ENCODE peak calls at places on chromosomes 5 and 9, in four cellular contexts. M, D, H and S are unnamed samples.
A peak's percentile ranks its signal among the peaks of the same experiment; 100 is the strongest.

GRCh38 chr5:17089001-17089400 is 128.4 kb upstream of the BASP1 start:
- DNase-seq in M (no peak), D (no peak), H (no peak), S (no peak)

GRCh38 chr9:75185585-75186170 is 97.4 kb downstream of the OSTF1 start:
- DNase-seq in M (peak; percentile 41), D (no peak), H (no peak), S (peak; percentile 18)

GRCh38 chr9:98222885-98223640 is 30.6 kb upstream of the CORO2A start:
- DNase-seq in M (peak; percentile 32), D (peak; percentile 99), H (no peak), S (no peak)

GRCh38 chr5:151002250-151002649 is 18.1 kb upstream of the GPX3 start:
- DNase-seq in M (peak; percentile 55), D (peak; percentile 41), H (no peak), S (peak; percentile 46)

GRCh38 chr5:156934450-156935211 is 28.4 kb downstream of the TIMD4 start:
- DNase-seq in M (no peak), D (no peak), H (no peak), S (peak; percentile 1)

GRCh38 chr9:72384710-72385475 is 19.9 kb upstream of the ZFAND5 start:
- DNase-seq in M (no peak), D (peak; percentile 37), H (no peak), S (no peak)

GRCh38 chr5:38692346-38692745 is 135.9 kb upstream of the LIFR start:
- DNase-seq in M (no peak), D (no peak), H (no peak), S (no peak)

GRCh38 chr9:90538566-90538965 is 104.1 kb downstream of the DIRAS2 start:
- DNase-seq in M (no peak), D (no peak), H (no peak), S (no peak)

GRCh38 chr9:121827251-121827967 is 176.0 kb downstream of the DAB2IP start:
- DNase-seq in M (no peak), D (no peak), H (no peak), S (no peak)

GRCh38 chr9:111178361-111179043 is 140.2 kb upstream of the LPAR1 start:
- DNase-seq in M (peak; percentile 19), D (peak; percentile 95), H (no peak), S (no peak)

GRCh38 chr9:27408523-27408922 is 111.6 kb upstream of the EQTN start:
- DNase-seq in M (no peak), D (no peak), H (no peak), S (no peak)

GRCh38 chr5:101942321-101942882 is 353.7 kb downstream of the SLCO4C1 start:
- DNase-seq in M (peak; percentile 16), D (no peak), H (no peak), S (peak; percentile 1)

GRCh38 chr9:684950-685340 is 156.6 kb upstream of the DMRT1 start:
- DNase-seq in M (peak; percentile 89), D (peak; percentile 88), H (no peak), S (no peak)
- TF ChIP-seq FOS in M (peak; percentile 74), D (peak; percentile 48), H (no peak), S (no peak)

GRCh38 chr9:127558581-127559246 is 53.4 kb upstream of the STXBP1 start:
- DNase-seq in M (no peak), D (no peak), H (no peak), S (no peak)

GRCh38 chr9:127559247-127559680 is 52.8 kb upstream of the STXBP1 start:
- DNase-seq in M (no peak), D (no peak), H (no peak), S (no peak)

GRCh38 chr9:127556871-127557270 is 55.2 kb upstream of the STXBP1 start:
- DNase-seq in M (no peak), D (no peak), H (no peak), S (no peak)

GRCh38 chr9:127557466-127557869 is 54.6 kb upstream of the STXBP1 start:
- DNase-seq in M (no peak), D (no peak), H (no peak), S (no peak)

GRCh38 chr9:127557998-127558546 is 54.0 kb upstream of the STXBP1 start:
- DNase-seq in M (no peak), D (no peak), H (no peak), S (no peak)
- H3K4me1 ChIP-seq in M (peaks cover 76% of the 10 kb centered on the region), D (peaks cover 75% of the 10 kb centered on the region), H (no peaks in the 10 kb centered on the region), S (peaks cover 54% of the 10 kb centered on the region)

DNA sequence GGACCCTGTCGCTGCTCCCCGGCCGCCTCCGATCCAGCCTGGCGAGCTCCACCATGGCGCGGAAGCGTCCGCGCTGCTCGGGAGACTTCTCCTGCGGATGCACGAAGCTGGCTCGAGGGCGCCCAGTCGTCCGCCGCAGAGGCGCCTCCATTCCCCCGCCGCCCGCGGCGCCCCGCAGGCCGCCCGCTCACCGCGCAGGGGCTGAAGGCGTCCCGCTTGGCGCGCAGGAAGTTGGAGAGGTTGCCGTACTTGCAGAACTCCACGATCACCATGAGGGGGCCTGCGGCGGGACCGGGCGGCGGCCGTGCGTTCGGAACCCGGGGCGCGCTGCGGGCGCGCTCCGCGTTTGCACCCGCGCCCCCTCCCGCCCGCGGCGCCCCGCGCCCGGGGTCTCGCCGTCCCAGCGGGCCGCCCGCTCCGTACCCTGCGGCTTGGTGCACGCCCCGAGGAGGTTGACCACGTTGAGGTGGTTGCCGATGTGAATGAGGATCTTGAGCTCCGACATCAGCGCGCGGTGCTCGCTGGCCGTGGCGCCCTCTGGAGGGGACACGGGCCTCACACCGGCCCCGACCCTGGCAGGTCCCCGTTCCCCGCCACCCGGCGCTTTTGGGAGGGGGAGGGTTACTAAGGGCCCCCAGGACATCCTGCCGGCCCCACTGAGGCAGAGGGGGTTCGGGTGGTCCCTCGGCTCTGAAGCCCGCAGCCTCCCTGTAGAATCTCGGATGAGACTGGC is 27.7 kb upstream of the SCGB3A1 start:
- DNase-seq in M (no peak), D (peak; percentile 47), H (no peak), S (no peak)
- TF ChIP-seq FOS in M (no peak), D (no peak), H (no peak), S (no peak)

GRCh38 chr5:32193591-32193990 is 19.5 kb upstream of the GOLPH3 start:
- DNase-seq in M (peak; percentile 98), D (peak; percentile 77), H (no peak), S (no peak)
- H3K4me1 ChIP-seq in M (peaks cover 8% of the 10 kb centered on the region), D (peaks cover 3% of the 10 kb centered on the region), H (peaks cover 3% of the 10 kb centered on the region), S (peaks cover 8% of the 10 kb centered on the region)

GRCh38 chr5:170421822-170422221 is 32.7 kb upstream of the KCNMB1 start:
- DNase-seq in M (no peak), D (no peak), H (no peak), S (no peak)

GRCh38 chr5:170419666-170420065 is 30.5 kb upstream of the KCNMB1 start:
- DNase-seq in M (no peak), D (no peak), H (no peak), S (no peak)

GRCh38 chr5:170424629-170425028 is 35.5 kb upstream of the KCNMB1 start:
- DNase-seq in M (no peak), D (no peak), H (no peak), S (no peak)

GRCh38 chr5:170418736-170419135 is 29.6 kb upstream of the KCNMB1 start:
- DNase-seq in M (no peak), D (no peak), H (no peak), S (no peak)

DNA sequence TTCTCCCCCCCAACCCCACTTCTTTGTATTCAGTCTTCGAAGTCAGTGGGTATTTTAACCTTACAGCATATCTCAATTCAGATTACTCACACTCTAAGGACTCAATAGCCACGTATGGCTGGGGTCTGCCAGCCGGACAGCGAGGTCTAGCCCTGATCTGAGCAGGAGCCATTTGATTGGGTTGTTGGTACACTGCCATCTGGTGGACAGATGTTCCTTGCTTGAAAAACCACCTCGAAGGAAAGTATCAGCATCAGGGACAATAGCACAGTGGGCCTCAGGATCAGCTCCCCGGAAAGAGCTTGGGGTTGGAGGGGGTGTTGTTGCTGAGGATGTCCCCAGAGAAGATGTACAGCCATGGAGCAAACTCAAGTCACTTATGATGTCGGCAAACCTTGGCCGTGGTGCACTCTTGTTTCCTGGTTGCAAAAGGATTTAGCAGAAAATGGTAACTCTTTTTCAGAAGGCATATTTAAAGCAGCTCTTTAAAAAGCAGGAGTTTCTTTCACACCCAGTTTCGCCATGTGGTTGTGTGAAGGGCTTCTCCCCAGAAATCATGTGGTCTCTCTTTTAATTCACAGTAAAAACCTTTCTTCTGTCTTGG is 31.7 kb upstream of the KCNMB1 start:
- DNase-seq in M (peak; percentile 68), D (peak; percentile 67), H (no peak), S (peak; percentile 72)
- TF ChIP-seq FOS in M (no peak), D (no peak), H (no peak), S (no peak)

DNA sequence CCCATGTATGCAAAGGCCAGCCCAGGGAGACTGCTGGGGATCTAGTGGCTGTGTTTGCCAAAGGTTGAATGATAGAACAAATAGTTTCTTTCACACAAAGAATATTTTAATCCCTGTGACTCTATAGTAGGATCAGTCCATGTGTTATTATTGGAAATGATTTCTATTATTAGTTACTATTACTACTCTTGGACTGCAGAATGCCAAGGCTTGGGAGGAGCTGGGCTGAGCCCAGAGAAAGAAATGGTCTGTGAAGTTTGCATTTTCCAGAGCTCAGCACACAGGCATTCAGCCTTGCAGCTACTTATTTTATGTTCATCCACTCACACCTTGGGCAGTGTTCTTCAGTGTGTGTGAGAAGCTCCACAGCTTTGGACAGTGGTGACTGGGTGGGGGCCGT is 583.1 kb downstream of the CCDC171 start:
- DNase-seq in M (no peak), D (no peak), H (no peak), S (no peak)
- H3K4me1 ChIP-seq in M (no peaks in the 10 kb centered on the region), D (peaks cover 17% of the 10 kb centered on the region), H (no peaks in the 10 kb centered on the region), S (no peaks in the 10 kb centered on the region)

GRCh38 chr9:133681658-133682306 is 45.6 kb downstream of the DBH start:
- DNase-seq in M (no peak), D (no peak), H (no peak), S (no peak)

GRCh38 chr9:133684461-133685361 is 48.5 kb downstream of the DBH start:
- DNase-seq in M (no peak), D (no peak), H (no peak), S (no peak)

GRCh38 chr9:133685653-133686504 is 49.7 kb downstream of the DBH start:
- DNase-seq in M (no peak), D (no peak), H (no peak), S (no peak)

GRCh38 chr9:133682961-133683493 is 46.9 kb downstream of the DBH start:
- DNase-seq in M (no peak), D (no peak), H (no peak), S (no peak)

GRCh38 chr9:133683494-133684460 is 47.6 kb downstream of the DBH start:
- DNase-seq in M (no peak), D (peak; percentile 4), H (no peak), S (no peak)
- TF ChIP-seq FOS in M (no peak), D (no peak), H (no peak), S (no peak)

DNA sequence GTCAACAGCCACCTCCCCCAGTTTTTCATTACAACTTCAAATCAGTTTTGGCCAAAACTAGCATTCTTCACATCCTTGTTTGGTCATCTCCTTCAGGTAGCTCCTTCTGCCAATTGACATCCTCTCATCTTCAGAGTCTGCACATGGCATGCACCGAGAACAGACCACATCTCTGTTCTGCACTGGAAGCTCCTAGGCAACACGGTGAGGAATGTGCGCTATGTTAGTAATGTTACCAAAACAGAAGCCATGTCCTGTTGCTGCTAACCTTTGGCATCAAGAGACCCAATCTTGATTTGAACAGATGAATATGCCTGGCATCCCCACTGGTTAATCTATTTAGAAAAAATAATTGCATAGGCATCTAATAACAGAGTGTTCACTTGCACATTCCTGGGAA is 5.1 kb upstream of the HK3 start:
- DNase-seq in M (no peak), D (no peak), H (no peak), S (no peak)
- H3K4me1 ChIP-seq in M (peaks cover 8% of the 10 kb centered on the region), D (no peaks in the 10 kb centered on the region), H (peaks cover 10% of the 10 kb centered on the region), S (no peaks in the 10 kb centered on the region)

DNA sequence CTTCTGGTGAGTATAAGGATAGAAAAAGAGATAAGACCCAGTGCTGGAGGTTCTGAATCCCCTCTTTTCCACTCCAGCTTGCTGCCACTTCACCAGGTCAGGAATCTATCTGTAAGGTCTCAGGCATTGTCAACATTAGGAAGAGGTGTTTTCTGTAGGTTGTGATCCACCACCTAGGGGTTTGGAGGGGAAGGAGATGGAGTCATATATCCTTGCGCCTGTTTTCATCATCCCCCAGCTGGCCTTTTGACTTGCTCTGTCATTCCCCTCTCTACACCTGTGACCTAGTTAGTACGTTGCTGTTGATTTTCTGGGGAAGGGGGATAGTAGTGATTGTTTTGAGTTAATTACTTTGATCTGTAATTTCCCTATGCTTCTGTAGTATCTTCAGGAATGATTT is 20.5 kb downstream of the SPINK5 start:
- DNase-seq in M (no peak), D (no peak), H (no peak), S (no peak)
- TF ChIP-seq FOS in M (no peak), D (no peak), H (no peak), S (no peak)